ENCODE peak calls at places on chromosomes 12 and 14, in six cellular contexts. T, I, Y, J, F and H are unnamed samples. For H3K4me1, the result is how much of the 10 kb centered on the place peaks cover.

GRCh38 chr12:7289743-7290142 is 14.1 kb upstream of the ACSM4 start:
- DNase-seq in I (no peak), T (no peak), F (no peak), Y (no peak), J (no peak), H (no peak)

GRCh38 chr14:93303659-93304058 is 29.2 kb downstream of the BTBD7 start:
- DNase-seq in I (peak), T (no peak), J (peak), Y (peak), F (no peak), H (no peak)

GRCh38 chr14:31435276-31435675 is 14.9 kb upstream of the HEATR5A start:
- DNase-seq in J (no peak), F (no peak), Y (no peak), I (no peak), T (no peak), H (no peak)

GRCh38 chr14:61452452-61452851 is 131.1 kb downstream of the PRKCH start:
- DNase-seq in I (no peak), Y (no peak), F (no peak), T (no peak), J (no peak), H (no peak)

GRCh38 chr12:110050927-110051326 is 2.6 kb upstream of the C12orf76 start:
- DNase-seq in Y (no peak), F (no peak), I (no peak), J (no peak), T (no peak), H (no peak)

GRCh38 chr14:92986254-92987147 is 63.6 kb downstream of the CHGA start:
- DNase-seq in J (no peak), Y (no peak), F (no peak), T (peak), I (peak), H (no peak)

GRCh38 chr12:42255221-42255874 is 17.3 kb upstream of the YAF2 start:
- DNase-seq in Y (no peak), J (no peak), I (no peak), T (no peak), F (no peak), H (no peak)

GRCh38 chr14:99687284-99688209 is 3.4 kb downstream of the CYP46A1 start:
- DNase-seq in I (no peak), T (no peak), F (peak), Y (no peak), J (no peak), H (peak)

GRCh38 chr12:10362325-10362724 is 27.5 kb downstream of the KLRK1 start:
- DNase-seq in I (no peak), Y (no peak), J (no peak), T (no peak), F (no peak), H (no peak)

GRCh38 chr14:90288646-90289355 is 32.4 kb downstream of the PSMC1 start:
- DNase-seq in F (no peak), J (peak), T (peak), I (no peak), Y (peak), H (peak)

GRCh38 chr12:43282106-43282505 is 269.9 kb downstream of the ADAMTS20 start:
- DNase-seq in I (no peak), T (no peak), F (no peak), Y (no peak), J (no peak), H (no peak)

GRCh38 chr14:49945448-49946319 is 52.8 kb downstream of the ARF6 start:
- DNase-seq in J (no peak), Y (no peak), T (no peak), I (no peak), F (no peak), H (no peak)

GRCh38 chr12:85835810-85836715 is at the start of gene RASSF9:
- DNase-seq in T (peak), J (peak), F (peak), I (peak), Y (peak), H (peak)

GRCh38 chr12:115261691-115262398 is 577.9 kb upstream of the TBX3 start:
- DNase-seq in Y (no peak), J (no peak), F (no peak), I (no peak), T (peak), H (no peak)

GRCh38 chr14:69665596-69665995 is 54.2 kb downstream of the SUSD6 start:
- DNase-seq in Y (no peak), T (no peak), I (no peak), F (no peak), J (no peak), H (no peak)

GRCh38 chr12:25427328-25428249 is 125.5 kb downstream of the LMNTD1 start:
- DNase-seq in F (no peak), J (no peak), I (no peak), T (no peak), Y (no peak), H (no peak)

GRCh38 chr14:77123381-77124344 is 17.9 kb downstream of the ZDHHC22 start:
- DNase-seq in J (peak), Y (peak), F (peak), I (peak), T (peak), H (no peak)

GRCh38 chr12:116280590-116281290 is 3.2 kb upstream of the MED13L start:
- DNase-seq in T (no peak), Y (no peak), I (no peak), J (no peak), F (no peak), H (no peak)

GRCh38 chr12:6322352-6322751 is 11.9 kb downstream of the PLEKHG6 start:
- DNase-seq in T (no peak), Y (no peak), F (no peak), J (no peak), I (no peak), H (no peak)

GRCh38 chr14:82432531-82432930 is 898.9 kb upstream of the SEL1L start:
- DNase-seq in I (no peak), F (no peak), T (no peak), Y (no peak), J (no peak), H (no peak)

GRCh38 chr14:94110552-94111181 is at the start of gene IFI27:
- DNase-seq in F (peak), I (peak), J (peak), Y (peak), T (no peak), H (peak)

GRCh38 chr12:14554281-14555008 is 13.2 kb downstream of the PLBD1 start:
- DNase-seq in F (peak), I (peak), Y (peak), T (peak), J (peak), H (peak)

GRCh38 chr12:11756523-11756922 is 107.0 kb downstream of the ETV6 start:
- DNase-seq in J (no peak), F (no peak), T (no peak), I (no peak), Y (no peak), H (no peak)
- H3K4me1 ChIP-seq in J (under half), F (under half), T (under half), I (under half), Y (half or more), H (under half)

DNA sequence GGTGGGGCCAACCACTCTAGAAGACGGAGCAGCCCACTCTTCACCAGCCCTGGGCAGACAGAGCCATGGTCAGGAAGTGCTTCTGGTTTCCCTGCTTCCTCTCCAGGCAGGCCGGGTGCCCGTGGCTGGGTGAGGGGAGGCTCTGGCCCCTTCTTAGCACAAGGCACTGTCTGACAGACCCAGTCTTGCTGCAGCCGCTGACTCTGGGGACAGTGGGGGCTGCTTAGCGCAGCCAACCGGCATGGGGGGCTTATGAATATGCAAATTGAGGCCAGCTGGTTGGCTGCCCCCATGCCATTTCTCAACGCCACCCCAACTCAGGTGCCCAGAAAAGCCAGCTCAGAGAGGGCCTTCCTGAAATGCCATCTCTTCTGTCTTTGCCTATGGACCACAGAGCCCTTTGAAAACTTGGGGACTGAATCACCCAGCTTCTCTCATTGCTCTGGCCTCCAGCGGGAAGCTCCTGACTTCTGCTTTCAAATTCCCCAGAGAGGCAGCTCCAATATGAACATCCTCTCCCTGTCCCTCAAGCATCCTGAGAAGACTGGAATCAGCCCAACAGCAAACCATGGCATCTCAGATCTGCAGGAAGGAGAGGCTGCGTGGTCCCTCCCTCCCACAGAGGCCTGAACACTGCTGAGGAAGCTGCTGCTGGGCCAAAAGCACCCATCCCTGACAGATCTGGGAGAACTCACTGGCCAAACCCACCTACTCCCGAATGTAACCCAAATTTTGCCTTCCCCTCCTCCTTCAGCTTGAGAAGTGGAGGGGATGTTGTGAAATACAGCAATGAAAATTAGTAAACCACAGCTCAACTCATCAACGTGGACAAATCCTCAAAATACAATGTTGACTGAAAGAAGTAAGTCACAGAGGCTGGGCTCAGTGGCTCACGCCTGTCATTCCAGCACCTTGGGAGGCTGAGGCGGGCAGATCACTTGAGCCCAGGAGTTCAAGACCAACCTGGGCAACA is at the start of gene PROX2:
- DNase-seq in I (no peak), F (no peak), T (no peak), Y (no peak), J (no peak), H (no peak)
- H3K4me3 ChIP-seq in I (no peak), F (no peak), T (no peak), Y (no peak), J (no peak), H (no peak)

DNA sequence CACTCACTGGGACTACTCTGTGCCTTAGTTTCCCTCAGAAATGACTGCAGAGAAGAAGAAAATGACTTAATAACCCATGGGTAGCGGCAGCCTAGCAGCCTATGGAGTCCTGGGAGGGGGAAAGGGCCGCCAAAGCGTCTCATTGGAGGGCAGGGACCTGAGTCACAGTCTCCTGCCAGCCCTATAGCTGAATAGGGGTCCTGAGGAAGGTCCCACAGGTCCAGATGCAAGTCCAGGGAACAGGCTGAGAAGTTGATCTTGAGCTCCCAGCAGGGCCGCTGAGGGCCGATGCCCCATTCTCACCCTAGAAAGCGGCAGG is 1.4 kb downstream of the HDAC7 start:
- DNase-seq in T (no peak), F (no peak), J (no peak), I (no peak), Y (no peak), H (no peak)
- H3K4me1 ChIP-seq in T (under half), F (half or more), J (under half), I (half or more), Y (half or more), H (half or more)

DNA sequence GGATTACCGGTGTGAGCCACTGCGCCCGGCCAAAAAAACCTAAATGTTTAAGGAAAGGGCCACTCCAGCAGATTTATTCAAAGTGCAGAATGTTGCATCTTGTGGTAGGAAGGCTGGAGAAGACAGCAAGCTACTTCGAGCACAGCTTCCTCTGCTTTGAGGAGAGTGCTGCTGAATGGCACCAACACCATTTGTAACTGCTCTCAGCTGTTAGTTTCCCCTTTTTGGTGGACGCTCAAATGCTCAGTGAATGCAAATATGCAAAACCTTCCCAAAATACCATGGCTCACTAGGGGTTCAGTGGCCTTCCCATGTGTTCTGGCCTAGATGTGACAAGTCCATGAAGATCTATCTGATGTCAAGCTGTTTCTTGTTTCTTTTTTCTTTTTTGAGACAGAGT is 2.9 kb upstream of the TDRD9 start:
- DNase-seq in I (no peak), J (no peak), T (no peak), Y (no peak), F (no peak), H (no peak)
- H3K4me3 ChIP-seq in I (no peak), J (no peak), T (no peak), Y (no peak), F (no peak), H (no peak)

DNA sequence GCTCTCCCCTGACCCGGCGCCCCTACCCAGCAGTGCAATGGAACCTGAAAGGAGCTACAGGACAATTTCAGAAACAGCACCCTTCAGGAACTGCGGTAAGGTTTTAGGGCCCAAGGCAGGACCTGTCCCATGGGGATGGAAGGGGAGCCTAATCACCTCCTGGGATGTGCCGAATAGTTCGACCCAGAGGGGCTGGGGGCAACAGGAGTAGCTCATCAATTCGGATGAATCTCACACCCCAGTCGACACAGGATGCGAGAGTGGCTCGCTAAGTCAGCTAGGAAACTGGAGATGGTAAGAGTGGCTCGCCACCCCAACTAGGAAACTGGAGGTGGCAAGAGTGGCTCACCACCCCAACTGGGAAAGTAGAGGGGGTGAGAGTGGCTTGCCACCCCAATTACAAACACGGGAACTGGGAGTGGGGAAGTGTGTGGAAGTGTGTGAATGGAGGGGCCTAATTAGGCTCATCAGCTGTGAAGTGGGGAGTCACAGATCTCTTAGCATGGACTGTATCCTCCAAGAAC is 57.1 kb downstream of the DHRS2 start:
- DNase-seq in Y (no peak), I (no peak), J (no peak), T (no peak), F (no peak), H (no peak)
- H3K4me1 ChIP-seq in Y (under half), I (under half), J (under half), T (under half), F (under half), H (under half)

GRCh38 chr12:64779349-64779974 is 20.3 kb upstream of the GNS start:
- DNase-seq in I (no peak), T (no peak), J (no peak), Y (no peak), F (no peak), H (no peak)

GRCh38 chr12:64781374-64782029 is 22.3 kb upstream of the GNS start:
- DNase-seq in F (no peak), Y (no peak), I (peak), T (peak), J (peak), H (no peak)

GRCh38 chr12:64780220-64780530 is 21.0 kb upstream of the GNS start:
- DNase-seq in F (no peak), T (no peak), J (no peak), I (no peak), Y (no peak), H (no peak)

GRCh38 chr12:64782181-64782580 is 23.0 kb upstream of the GNS start:
- DNase-seq in F (no peak), I (peak), T (no peak), J (no peak), Y (no peak), H (no peak)

DNA sequence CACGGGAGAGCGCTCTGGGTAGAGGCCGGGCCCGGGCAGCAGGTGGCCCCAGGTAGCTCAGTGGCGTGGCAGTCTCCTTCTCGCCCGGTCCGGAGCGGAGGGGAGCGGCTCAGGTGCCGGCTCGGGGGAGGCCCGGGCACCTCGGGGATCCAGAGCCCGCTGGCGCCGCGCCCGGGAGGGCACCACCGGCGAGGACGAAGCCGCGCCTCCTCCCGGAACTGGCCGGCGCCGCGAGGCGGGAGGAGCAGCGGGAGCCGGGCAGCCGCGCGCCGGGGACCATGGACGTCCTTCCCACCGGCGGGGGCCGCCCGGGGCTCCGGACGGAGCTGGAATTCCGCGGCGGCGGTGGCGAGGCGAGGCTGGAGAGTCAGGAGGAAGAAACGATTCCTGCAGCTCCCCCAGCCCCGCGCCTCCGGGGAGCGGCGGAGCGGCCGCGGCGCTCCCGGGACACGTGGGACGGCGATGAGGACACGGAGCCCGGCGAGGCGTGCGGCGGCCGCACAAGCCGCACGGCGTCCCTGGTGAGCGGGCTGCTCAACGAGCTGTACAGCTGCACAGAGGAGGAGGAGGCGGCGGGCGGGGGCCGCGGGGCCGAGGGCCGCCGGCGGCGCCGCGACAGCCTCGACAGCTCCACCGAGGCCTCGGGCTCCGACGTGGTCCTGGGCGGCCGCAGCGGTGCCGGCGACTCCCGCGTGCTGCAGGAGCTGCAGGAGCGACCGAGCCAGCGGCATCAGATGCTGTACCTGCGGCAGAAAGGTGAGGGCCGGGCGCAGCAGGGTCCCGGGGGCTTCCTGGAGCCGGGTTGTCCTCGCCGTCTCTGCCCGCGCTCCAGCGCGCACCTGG is 21.5 kb upstream of the GNS start:
- DNase-seq in Y (peak), F (peak), J (peak), I (peak), T (peak), H (no peak)
- H3K4me3 ChIP-seq in Y (peak), F (peak), J (peak), I (peak), T (peak), H (peak)